ENCODE peak calls at places on chromosomes 3 and 15, in nine cellular contexts. One of them, this sample, is unnamed.

GRCh38 chr3:30682434-30683155 is 76.2 kb downstream of the TGFBR2 start:
- DNase-seq in NCI-H2171: no peak
- DNase-seq in LoVo: no peak
- DNase-seq in cerebellum: no peak
- DNase-seq in activated gamma-delta T cell treated with Interleukin-2 at 50 U/mL for 16 hours: no peak
- DNase-seq in fibroblast of mammary gland: no peak
- DNase-seq in keratinocyte: no peak
- DNase-seq in CD8-positive, alpha-beta T cell: no peak
- DNase-seq in activated T-cell treated with anti-CD3 and anti-CD28 coated beads for 1 hour: no peak
- DNase-seq in this sample: no peak

GRCh38 chr3:178087376-178087775 is 448.9 kb upstream of the KCNMB2 start:
- DNase-seq in NCI-H2171: no peak
- DNase-seq in LoVo: no peak
- DNase-seq in cerebellum: no peak
- DNase-seq in activated gamma-delta T cell treated with Interleukin-2 at 50 U/mL for 16 hours: no peak
- DNase-seq in fibroblast of mammary gland: no peak
- DNase-seq in keratinocyte: no peak
- DNase-seq in CD8-positive, alpha-beta T cell: no peak
- DNase-seq in activated T-cell treated with anti-CD3 and anti-CD28 coated beads for 1 hour: no peak
- DNase-seq in this sample: no peak

GRCh38 chr3:126948980-126949535 is 33.9 kb upstream of the PLXNA1 start:
- DNase-seq in NCI-H2171: no peak
- DNase-seq in LoVo: no peak
- DNase-seq in cerebellum: no peak
- DNase-seq in activated gamma-delta T cell treated with Interleukin-2 at 50 U/mL for 16 hours: no peak
- DNase-seq in fibroblast of mammary gland: no peak
- DNase-seq in keratinocyte: no peak
- DNase-seq in CD8-positive, alpha-beta T cell: no peak
- DNase-seq in activated T-cell treated with anti-CD3 and anti-CD28 coated beads for 1 hour: no peak
- DNase-seq in this sample: no peak

GRCh38 chr3:172680684-172681083 is 30.2 kb downstream of the NCEH1 start:
- DNase-seq in NCI-H2171: no peak
- DNase-seq in LoVo: no peak
- DNase-seq in cerebellum: no peak
- DNase-seq in activated gamma-delta T cell treated with Interleukin-2 at 50 U/mL for 16 hours: no peak
- DNase-seq in fibroblast of mammary gland: peak
- DNase-seq in keratinocyte: peak
- DNase-seq in CD8-positive, alpha-beta T cell: no peak
- DNase-seq in activated T-cell treated with anti-CD3 and anti-CD28 coated beads for 1 hour: no peak
- DNase-seq in this sample: no peak

GRCh38 chr3:42247576-42248027 is 18.4 kb downstream of the CCK start:
- DNase-seq in NCI-H2171: peak
- DNase-seq in LoVo: peak
- DNase-seq in cerebellum: peak
- DNase-seq in activated gamma-delta T cell treated with Interleukin-2 at 50 U/mL for 16 hours: peak
- DNase-seq in fibroblast of mammary gland: peak
- DNase-seq in keratinocyte: peak
- DNase-seq in CD8-positive, alpha-beta T cell: peak
- DNase-seq in activated T-cell treated with anti-CD3 and anti-CD28 coated beads for 1 hour: peak
- DNase-seq in this sample: peak

GRCh38 chr15:62071711-62072308 is 5.0 kb downstream of the C2CD4A start:
- DNase-seq in NCI-H2171: peak
- DNase-seq in LoVo: peak
- DNase-seq in cerebellum: peak
- DNase-seq in activated gamma-delta T cell treated with Interleukin-2 at 50 U/mL for 16 hours: no peak
- DNase-seq in fibroblast of mammary gland: peak
- DNase-seq in keratinocyte: no peak
- DNase-seq in CD8-positive, alpha-beta T cell: no peak
- DNase-seq in activated T-cell treated with anti-CD3 and anti-CD28 coated beads for 1 hour: no peak
- DNase-seq in this sample: no peak

GRCh38 chr3:51686512-51687215 is 15.6 kb downstream of the TEX264 start:
- DNase-seq in NCI-H2171: no peak
- DNase-seq in LoVo: no peak
- DNase-seq in cerebellum: no peak
- DNase-seq in activated gamma-delta T cell treated with Interleukin-2 at 50 U/mL for 16 hours: peak
- DNase-seq in fibroblast of mammary gland: peak
- DNase-seq in keratinocyte: peak
- DNase-seq in CD8-positive, alpha-beta T cell: peak
- DNase-seq in activated T-cell treated with anti-CD3 and anti-CD28 coated beads for 1 hour: peak
- DNase-seq in this sample: peak

GRCh38 chr3:33218446-33219174 is at the start of gene SUSD5:
- DNase-seq in NCI-H2171: peak
- DNase-seq in LoVo: no peak
- DNase-seq in cerebellum: no peak
- DNase-seq in activated gamma-delta T cell treated with Interleukin-2 at 50 U/mL for 16 hours: no peak
- DNase-seq in fibroblast of mammary gland: peak
- DNase-seq in keratinocyte: no peak
- DNase-seq in CD8-positive, alpha-beta T cell: no peak
- DNase-seq in activated T-cell treated with anti-CD3 and anti-CD28 coated beads for 1 hour: no peak
- DNase-seq in this sample: no peak

GRCh38 chr3:127750226-127751031 is 71.9 kb downstream of the MGLL start:
- DNase-seq in NCI-H2171: peak
- DNase-seq in LoVo: no peak
- DNase-seq in cerebellum: no peak
- DNase-seq in activated gamma-delta T cell treated with Interleukin-2 at 50 U/mL for 16 hours: no peak
- DNase-seq in fibroblast of mammary gland: peak
- DNase-seq in keratinocyte: no peak
- DNase-seq in CD8-positive, alpha-beta T cell: no peak
- DNase-seq in activated T-cell treated with anti-CD3 and anti-CD28 coated beads for 1 hour: no peak
- DNase-seq in this sample: no peak

GRCh38 chr15:83379574-83379973 is 67.6 kb upstream of the SH3GL3 start:
- DNase-seq in NCI-H2171: no peak
- DNase-seq in LoVo: peak
- DNase-seq in cerebellum: no peak
- DNase-seq in activated gamma-delta T cell treated with Interleukin-2 at 50 U/mL for 16 hours: no peak
- DNase-seq in fibroblast of mammary gland: peak
- DNase-seq in keratinocyte: no peak
- DNase-seq in CD8-positive, alpha-beta T cell: no peak
- DNase-seq in activated T-cell treated with anti-CD3 and anti-CD28 coated beads for 1 hour: no peak
- DNase-seq in this sample: no peak

GRCh38 chr3:72960812-72961518 is 35.6 kb upstream of the PPP4R2 start:
- DNase-seq in NCI-H2171: no peak
- DNase-seq in LoVo: no peak
- DNase-seq in cerebellum: no peak
- DNase-seq in activated gamma-delta T cell treated with Interleukin-2 at 50 U/mL for 16 hours: no peak
- DNase-seq in fibroblast of mammary gland: peak
- DNase-seq in keratinocyte: no peak
- DNase-seq in CD8-positive, alpha-beta T cell: no peak
- DNase-seq in activated T-cell treated with anti-CD3 and anti-CD28 coated beads for 1 hour: no peak
- DNase-seq in this sample: no peak

GRCh38 chr15:61228025-61228901 is 839 bp downstream of the RORA start:
- DNase-seq in NCI-H2171: peak
- DNase-seq in LoVo: no peak
- DNase-seq in cerebellum: peak
- DNase-seq in activated gamma-delta T cell treated with Interleukin-2 at 50 U/mL for 16 hours: no peak
- DNase-seq in fibroblast of mammary gland: peak
- DNase-seq in keratinocyte: no peak
- DNase-seq in CD8-positive, alpha-beta T cell: no peak
- DNase-seq in activated T-cell treated with anti-CD3 and anti-CD28 coated beads for 1 hour: no peak
- DNase-seq in this sample: no peak

GRCh38 chr15:70078578-70079417 is 18.9 kb downstream of the TLE3 start:
- DNase-seq in NCI-H2171: no peak
- DNase-seq in LoVo: no peak
- DNase-seq in cerebellum: no peak
- DNase-seq in activated gamma-delta T cell treated with Interleukin-2 at 50 U/mL for 16 hours: no peak
- DNase-seq in fibroblast of mammary gland: no peak
- DNase-seq in keratinocyte: no peak
- DNase-seq in CD8-positive, alpha-beta T cell: no peak
- DNase-seq in activated T-cell treated with anti-CD3 and anti-CD28 coated beads for 1 hour: no peak
- DNase-seq in this sample: no peak

GRCh38 chr15:31867536-31868442 is 162.5 kb upstream of the CHRNA7 start:
- DNase-seq in NCI-H2171: no peak
- DNase-seq in LoVo: peak
- DNase-seq in cerebellum: peak
- DNase-seq in activated gamma-delta T cell treated with Interleukin-2 at 50 U/mL for 16 hours: peak
- DNase-seq in fibroblast of mammary gland: peak
- DNase-seq in keratinocyte: no peak
- DNase-seq in CD8-positive, alpha-beta T cell: peak
- DNase-seq in activated T-cell treated with anti-CD3 and anti-CD28 coated beads for 1 hour: peak
- DNase-seq in this sample: peak

GRCh38 chr15:69535101-69535638 is 82.6 kb downstream of the RPLP1 start:
- DNase-seq in NCI-H2171: no peak
- DNase-seq in LoVo: no peak
- DNase-seq in cerebellum: no peak
- DNase-seq in activated gamma-delta T cell treated with Interleukin-2 at 50 U/mL for 16 hours: no peak
- DNase-seq in fibroblast of mammary gland: peak
- DNase-seq in keratinocyte: no peak
- DNase-seq in CD8-positive, alpha-beta T cell: no peak
- DNase-seq in activated T-cell treated with anti-CD3 and anti-CD28 coated beads for 1 hour: no peak
- DNase-seq in this sample: no peak

GRCh38 chr15:56817266-56817665 is 84.0 kb upstream of the ZNF280D start:
- DNase-seq in NCI-H2171: no peak
- DNase-seq in LoVo: peak
- DNase-seq in cerebellum: no peak
- DNase-seq in activated gamma-delta T cell treated with Interleukin-2 at 50 U/mL for 16 hours: no peak
- DNase-seq in fibroblast of mammary gland: peak
- DNase-seq in keratinocyte: no peak
- DNase-seq in CD8-positive, alpha-beta T cell: no peak
- DNase-seq in activated T-cell treated with anti-CD3 and anti-CD28 coated beads for 1 hour: no peak
- DNase-seq in this sample: no peak

GRCh38 chr15:85554852-85555521 is 174.6 kb downstream of the AKAP13 start:
- DNase-seq in NCI-H2171: no peak
- DNase-seq in LoVo: no peak
- DNase-seq in cerebellum: no peak
- DNase-seq in activated gamma-delta T cell treated with Interleukin-2 at 50 U/mL for 16 hours: no peak
- DNase-seq in fibroblast of mammary gland: no peak
- DNase-seq in keratinocyte: no peak
- DNase-seq in CD8-positive, alpha-beta T cell: no peak
- DNase-seq in activated T-cell treated with anti-CD3 and anti-CD28 coated beads for 1 hour: no peak
- DNase-seq in this sample: no peak

GRCh38 chr15:68667800-68668625 is 89.2 kb downstream of the CORO2B start:
- DNase-seq in NCI-H2171: no peak
- DNase-seq in LoVo: no peak
- DNase-seq in cerebellum: no peak
- DNase-seq in activated gamma-delta T cell treated with Interleukin-2 at 50 U/mL for 16 hours: no peak
- DNase-seq in fibroblast of mammary gland: no peak
- DNase-seq in keratinocyte: no peak
- DNase-seq in CD8-positive, alpha-beta T cell: no peak
- DNase-seq in activated T-cell treated with anti-CD3 and anti-CD28 coated beads for 1 hour: no peak
- DNase-seq in this sample: no peak

GRCh38 chr3:111594205-111594604 is 941 bp downstream of the ZBED2 start:
- DNase-seq in NCI-H2171: no peak
- DNase-seq in LoVo: peak
- DNase-seq in cerebellum: no peak
- DNase-seq in activated gamma-delta T cell treated with Interleukin-2 at 50 U/mL for 16 hours: no peak
- DNase-seq in fibroblast of mammary gland: peak
- DNase-seq in keratinocyte: no peak
- DNase-seq in CD8-positive, alpha-beta T cell: no peak
- DNase-seq in activated T-cell treated with anti-CD3 and anti-CD28 coated beads for 1 hour: no peak
- DNase-seq in this sample: no peak

GRCh38 chr15:95247068-95247984 is 1016.0 kb downstream of the MCTP2 start:
- DNase-seq in NCI-H2171: no peak
- DNase-seq in LoVo: peak
- DNase-seq in cerebellum: no peak
- DNase-seq in activated gamma-delta T cell treated with Interleukin-2 at 50 U/mL for 16 hours: no peak
- DNase-seq in fibroblast of mammary gland: peak
- DNase-seq in keratinocyte: peak
- DNase-seq in CD8-positive, alpha-beta T cell: no peak
- DNase-seq in activated T-cell treated with anti-CD3 and anti-CD28 coated beads for 1 hour: no peak
- DNase-seq in this sample: no peak

GRCh38 chr3:122679085-122679466 is 1.6 kb upstream of the PARP14 start:
- DNase-seq in NCI-H2171: no peak
- DNase-seq in LoVo: peak
- DNase-seq in cerebellum: peak
- DNase-seq in activated gamma-delta T cell treated with Interleukin-2 at 50 U/mL for 16 hours: peak
- DNase-seq in fibroblast of mammary gland: peak
- DNase-seq in keratinocyte: no peak
- DNase-seq in CD8-positive, alpha-beta T cell: peak
- DNase-seq in activated T-cell treated with anti-CD3 and anti-CD28 coated beads for 1 hour: peak
- DNase-seq in this sample: peak

GRCh38 chr3:52054689-52055511 is 1.5 kb downstream of the DUSP7 start:
- DNase-seq in NCI-H2171: no peak
- DNase-seq in LoVo: no peak
- DNase-seq in cerebellum: no peak
- DNase-seq in activated gamma-delta T cell treated with Interleukin-2 at 50 U/mL for 16 hours: no peak
- DNase-seq in fibroblast of mammary gland: no peak
- DNase-seq in keratinocyte: no peak
- DNase-seq in CD8-positive, alpha-beta T cell: peak
- DNase-seq in activated T-cell treated with anti-CD3 and anti-CD28 coated beads for 1 hour: no peak
- DNase-seq in this sample: no peak

GRCh38 chr3:128504957-128505730 is 12.1 kb upstream of the GATA2 start:
- DNase-seq in NCI-H2171: no peak
- DNase-seq in LoVo: no peak
- DNase-seq in cerebellum: no peak
- DNase-seq in activated gamma-delta T cell treated with Interleukin-2 at 50 U/mL for 16 hours: no peak
- DNase-seq in fibroblast of mammary gland: no peak
- DNase-seq in keratinocyte: no peak
- DNase-seq in CD8-positive, alpha-beta T cell: no peak
- DNase-seq in activated T-cell treated with anti-CD3 and anti-CD28 coated beads for 1 hour: no peak
- DNase-seq in this sample: no peak

GRCh38 chr15:84657748-84658079 is 285 bp downstream of the NMB start:
- DNase-seq in NCI-H2171: no peak
- DNase-seq in LoVo: no peak
- DNase-seq in cerebellum: no peak
- DNase-seq in activated gamma-delta T cell treated with Interleukin-2 at 50 U/mL for 16 hours: no peak
- DNase-seq in fibroblast of mammary gland: no peak
- DNase-seq in keratinocyte: no peak
- DNase-seq in CD8-positive, alpha-beta T cell: no peak
- DNase-seq in activated T-cell treated with anti-CD3 and anti-CD28 coated beads for 1 hour: no peak
- DNase-seq in this sample: no peak

GRCh38 chr3:10357592-10358308 is 36.8 kb upstream of the SEC13 start:
- DNase-seq in NCI-H2171: no peak
- DNase-seq in LoVo: no peak
- DNase-seq in cerebellum: no peak
- DNase-seq in activated gamma-delta T cell treated with Interleukin-2 at 50 U/mL for 16 hours: no peak
- DNase-seq in fibroblast of mammary gland: peak
- DNase-seq in keratinocyte: no peak
- DNase-seq in CD8-positive, alpha-beta T cell: no peak
- DNase-seq in activated T-cell treated with anti-CD3 and anti-CD28 coated beads for 1 hour: no peak
- DNase-seq in this sample: no peak

GRCh38 chr3:12758025-12758830 is 831 bp downstream of the TMEM40 start:
- DNase-seq in NCI-H2171: peak
- DNase-seq in LoVo: no peak
- DNase-seq in cerebellum: peak
- DNase-seq in activated gamma-delta T cell treated with Interleukin-2 at 50 U/mL for 16 hours: no peak
- DNase-seq in fibroblast of mammary gland: peak
- DNase-seq in keratinocyte: no peak
- DNase-seq in CD8-positive, alpha-beta T cell: no peak
- DNase-seq in activated T-cell treated with anti-CD3 and anti-CD28 coated beads for 1 hour: no peak
- DNase-seq in this sample: no peak

GRCh38 chr15:70505971-70506887 is 257.1 kb downstream of the UACA start:
- DNase-seq in NCI-H2171: no peak
- DNase-seq in LoVo: no peak
- DNase-seq in cerebellum: no peak
- DNase-seq in activated gamma-delta T cell treated with Interleukin-2 at 50 U/mL for 16 hours: no peak
- DNase-seq in fibroblast of mammary gland: no peak
- DNase-seq in keratinocyte: no peak
- DNase-seq in CD8-positive, alpha-beta T cell: no peak
- DNase-seq in activated T-cell treated with anti-CD3 and anti-CD28 coated beads for 1 hour: no peak
- DNase-seq in this sample: no peak

GRCh38 chr3:132325103-132325606 is 7.9 kb downstream of the ACP3 start:
- DNase-seq in NCI-H2171: no peak
- DNase-seq in LoVo: no peak
- DNase-seq in cerebellum: no peak
- DNase-seq in activated gamma-delta T cell treated with Interleukin-2 at 50 U/mL for 16 hours: no peak
- DNase-seq in fibroblast of mammary gland: no peak
- DNase-seq in keratinocyte: no peak
- DNase-seq in CD8-positive, alpha-beta T cell: no peak
- DNase-seq in activated T-cell treated with anti-CD3 and anti-CD28 coated beads for 1 hour: no peak
- DNase-seq in this sample: no peak

GRCh38 chr3:87082806-87083440 is 92.0 kb upstream of the VGLL3 start:
- DNase-seq in NCI-H2171: no peak
- DNase-seq in LoVo: peak
- DNase-seq in cerebellum: peak
- DNase-seq in activated gamma-delta T cell treated with Interleukin-2 at 50 U/mL for 16 hours: no peak
- DNase-seq in fibroblast of mammary gland: peak
- DNase-seq in keratinocyte: peak
- DNase-seq in CD8-positive, alpha-beta T cell: no peak
- DNase-seq in activated T-cell treated with anti-CD3 and anti-CD28 coated beads for 1 hour: no peak
- DNase-seq in this sample: no peak

GRCh38 chr3:113167929-113168771 is 43.2 kb upstream of the BOC start:
- DNase-seq in NCI-H2171: peak
- DNase-seq in LoVo: no peak
- DNase-seq in cerebellum: no peak
- DNase-seq in activated gamma-delta T cell treated with Interleukin-2 at 50 U/mL for 16 hours: no peak
- DNase-seq in fibroblast of mammary gland: no peak
- DNase-seq in keratinocyte: no peak
- DNase-seq in CD8-positive, alpha-beta T cell: no peak
- DNase-seq in activated T-cell treated with anti-CD3 and anti-CD28 coated beads for 1 hour: no peak
- DNase-seq in this sample: no peak

This sample was measured in T follicular helper cell.